ENCODE peak calls at places on chromosomes 12 and 14, in nine cellular contexts. One of them, this sample, is unnamed.

GRCh38 chr14:35821546-35822411 is 4.4 kb upstream of the BRMS1L start:
- DNase-seq in choroid plexus epithelial cell: peak
- DNase-seq in activated CD4-positive, alpha-beta T cell treated with anti-CD3 and anti-CD28 coated beads, Interleukin-2, amount 10 ng/mL, durations not matched to agents 7 days and 5 days: peak
- DNase-seq in GM06990: no peak
- DNase-seq in foreskin fibroblast: peak
- DNase-seq in SW 1271: peak
- DNase-seq in C1 segment of cervical spinal cord: no peak
- DNase-seq in smooth muscle cell of the brain vasculature: no peak
- DNase-seq in NCI-H187: no peak
- DNase-seq in this sample: peak

GRCh38 chr14:103257211-103257962 is 76.7 kb upstream of the EIF5 start:
- DNase-seq in choroid plexus epithelial cell: peak
- DNase-seq in activated CD4-positive, alpha-beta T cell treated with anti-CD3 and anti-CD28 coated beads, Interleukin-2, amount 10 ng/mL, durations not matched to agents 7 days and 5 days: no peak
- DNase-seq in GM06990: no peak
- DNase-seq in foreskin fibroblast: peak
- DNase-seq in SW 1271: no peak
- DNase-seq in C1 segment of cervical spinal cord: no peak
- DNase-seq in smooth muscle cell of the brain vasculature: no peak
- DNase-seq in NCI-H187: no peak
- DNase-seq in this sample: no peak

GRCh38 chr12:51898937-51899336 is 8.4 kb upstream of the ACVRL1 start:
- DNase-seq in choroid plexus epithelial cell: no peak
- DNase-seq in activated CD4-positive, alpha-beta T cell treated with anti-CD3 and anti-CD28 coated beads, Interleukin-2, amount 10 ng/mL, durations not matched to agents 7 days and 5 days: no peak
- DNase-seq in GM06990: no peak
- DNase-seq in foreskin fibroblast: peak
- DNase-seq in SW 1271: no peak
- DNase-seq in C1 segment of cervical spinal cord: no peak
- DNase-seq in smooth muscle cell of the brain vasculature: no peak
- DNase-seq in NCI-H187: no peak
- DNase-seq in this sample: no peak

GRCh38 chr12:104568881-104569280 is 112.1 kb downstream of the CHST11 start:
- DNase-seq in choroid plexus epithelial cell: no peak
- DNase-seq in activated CD4-positive, alpha-beta T cell treated with anti-CD3 and anti-CD28 coated beads, Interleukin-2, amount 10 ng/mL, durations not matched to agents 7 days and 5 days: no peak
- DNase-seq in GM06990: no peak
- DNase-seq in foreskin fibroblast: no peak
- DNase-seq in SW 1271: no peak
- DNase-seq in C1 segment of cervical spinal cord: no peak
- DNase-seq in smooth muscle cell of the brain vasculature: no peak
- DNase-seq in NCI-H187: no peak
- DNase-seq in this sample: no peak

GRCh38 chr12:7344831-7345230 is 41.0 kb downstream of the ACSM4 start:
- DNase-seq in choroid plexus epithelial cell: no peak
- DNase-seq in activated CD4-positive, alpha-beta T cell treated with anti-CD3 and anti-CD28 coated beads, Interleukin-2, amount 10 ng/mL, durations not matched to agents 7 days and 5 days: no peak
- DNase-seq in GM06990: no peak
- DNase-seq in foreskin fibroblast: no peak
- DNase-seq in SW 1271: no peak
- DNase-seq in C1 segment of cervical spinal cord: no peak
- DNase-seq in smooth muscle cell of the brain vasculature: no peak
- DNase-seq in NCI-H187: no peak
- DNase-seq in this sample: no peak

GRCh38 chr12:95182868-95183415 is 34.3 kb downstream of the FGD6 start:
- DNase-seq in choroid plexus epithelial cell: peak
- DNase-seq in activated CD4-positive, alpha-beta T cell treated with anti-CD3 and anti-CD28 coated beads, Interleukin-2, amount 10 ng/mL, durations not matched to agents 7 days and 5 days: no peak
- DNase-seq in GM06990: no peak
- DNase-seq in foreskin fibroblast: peak
- DNase-seq in SW 1271: peak
- DNase-seq in C1 segment of cervical spinal cord: no peak
- DNase-seq in smooth muscle cell of the brain vasculature: no peak
- DNase-seq in NCI-H187: no peak
- DNase-seq in this sample: no peak

GRCh38 chr12:120259418-120260202 is 5.9 kb downstream of the PXN start:
- DNase-seq in choroid plexus epithelial cell: peak
- DNase-seq in activated CD4-positive, alpha-beta T cell treated with anti-CD3 and anti-CD28 coated beads, Interleukin-2, amount 10 ng/mL, durations not matched to agents 7 days and 5 days: no peak
- DNase-seq in GM06990: no peak
- DNase-seq in foreskin fibroblast: peak
- DNase-seq in SW 1271: no peak
- DNase-seq in C1 segment of cervical spinal cord: no peak
- DNase-seq in smooth muscle cell of the brain vasculature: no peak
- DNase-seq in NCI-H187: no peak
- DNase-seq in this sample: no peak

GRCh38 chr12:16564675-16565074 is 41.3 kb downstream of the LMO3 start:
- DNase-seq in choroid plexus epithelial cell: no peak
- DNase-seq in activated CD4-positive, alpha-beta T cell treated with anti-CD3 and anti-CD28 coated beads, Interleukin-2, amount 10 ng/mL, durations not matched to agents 7 days and 5 days: no peak
- DNase-seq in GM06990: no peak
- DNase-seq in foreskin fibroblast: no peak
- DNase-seq in SW 1271: no peak
- DNase-seq in C1 segment of cervical spinal cord: no peak
- DNase-seq in smooth muscle cell of the brain vasculature: no peak
- DNase-seq in NCI-H187: no peak
- DNase-seq in this sample: no peak

GRCh38 chr12:97181571-97182265 is 274.7 kb downstream of the NEDD1 start:
- DNase-seq in choroid plexus epithelial cell: no peak
- DNase-seq in activated CD4-positive, alpha-beta T cell treated with anti-CD3 and anti-CD28 coated beads, Interleukin-2, amount 10 ng/mL, durations not matched to agents 7 days and 5 days: no peak
- DNase-seq in GM06990: no peak
- DNase-seq in foreskin fibroblast: no peak
- DNase-seq in SW 1271: no peak
- DNase-seq in C1 segment of cervical spinal cord: no peak
- DNase-seq in smooth muscle cell of the brain vasculature: no peak
- DNase-seq in NCI-H187: no peak
- DNase-seq in this sample: no peak

GRCh38 chr14:59803052-59803451 is 67.5 kb downstream of the RTN1 start:
- DNase-seq in choroid plexus epithelial cell: peak
- DNase-seq in activated CD4-positive, alpha-beta T cell treated with anti-CD3 and anti-CD28 coated beads, Interleukin-2, amount 10 ng/mL, durations not matched to agents 7 days and 5 days: no peak
- DNase-seq in GM06990: no peak
- DNase-seq in foreskin fibroblast: peak
- DNase-seq in SW 1271: no peak
- DNase-seq in C1 segment of cervical spinal cord: no peak
- DNase-seq in smooth muscle cell of the brain vasculature: no peak
- DNase-seq in NCI-H187: no peak
- DNase-seq in this sample: no peak

GRCh38 chr14:58131386-58131785 is 20.6 kb downstream of the ARMH4 start:
- DNase-seq in choroid plexus epithelial cell: peak
- DNase-seq in activated CD4-positive, alpha-beta T cell treated with anti-CD3 and anti-CD28 coated beads, Interleukin-2, amount 10 ng/mL, durations not matched to agents 7 days and 5 days: no peak
- DNase-seq in GM06990: no peak
- DNase-seq in foreskin fibroblast: peak
- DNase-seq in SW 1271: no peak
- DNase-seq in C1 segment of cervical spinal cord: no peak
- DNase-seq in smooth muscle cell of the brain vasculature: no peak
- DNase-seq in NCI-H187: no peak
- DNase-seq in this sample: no peak

GRCh38 chr12:47348206-47348605 is 268.4 kb upstream of the AMIGO2 start:
- DNase-seq in choroid plexus epithelial cell: no peak
- DNase-seq in activated CD4-positive, alpha-beta T cell treated with anti-CD3 and anti-CD28 coated beads, Interleukin-2, amount 10 ng/mL, durations not matched to agents 7 days and 5 days: no peak
- DNase-seq in GM06990: no peak
- DNase-seq in foreskin fibroblast: no peak
- DNase-seq in SW 1271: no peak
- DNase-seq in C1 segment of cervical spinal cord: no peak
- DNase-seq in smooth muscle cell of the brain vasculature: no peak
- DNase-seq in NCI-H187: no peak
- DNase-seq in this sample: no peak

GRCh38 chr14:88983755-88984154 is 159.3 kb downstream of the TTC8 start:
- DNase-seq in choroid plexus epithelial cell: peak
- DNase-seq in activated CD4-positive, alpha-beta T cell treated with anti-CD3 and anti-CD28 coated beads, Interleukin-2, amount 10 ng/mL, durations not matched to agents 7 days and 5 days: no peak
- DNase-seq in GM06990: no peak
- DNase-seq in foreskin fibroblast: peak
- DNase-seq in SW 1271: peak
- DNase-seq in C1 segment of cervical spinal cord: no peak
- DNase-seq in smooth muscle cell of the brain vasculature: peak
- DNase-seq in NCI-H187: no peak
- DNase-seq in this sample: peak

GRCh38 chr12:575948-576612 is 87.2 kb downstream of the NINJ2 start:
- DNase-seq in choroid plexus epithelial cell: peak
- DNase-seq in activated CD4-positive, alpha-beta T cell treated with anti-CD3 and anti-CD28 coated beads, Interleukin-2, amount 10 ng/mL, durations not matched to agents 7 days and 5 days: peak
- DNase-seq in GM06990: peak
- DNase-seq in foreskin fibroblast: peak
- DNase-seq in SW 1271: peak
- DNase-seq in C1 segment of cervical spinal cord: peak
- DNase-seq in smooth muscle cell of the brain vasculature: no peak
- DNase-seq in NCI-H187: peak
- DNase-seq in this sample: peak

GRCh38 chr12:107296681-107297086 is 203.3 kb upstream of the CRY1 start:
- DNase-seq in choroid plexus epithelial cell: peak
- DNase-seq in activated CD4-positive, alpha-beta T cell treated with anti-CD3 and anti-CD28 coated beads, Interleukin-2, amount 10 ng/mL, durations not matched to agents 7 days and 5 days: no peak
- DNase-seq in GM06990: no peak
- DNase-seq in foreskin fibroblast: no peak
- DNase-seq in SW 1271: no peak
- DNase-seq in C1 segment of cervical spinal cord: no peak
- DNase-seq in smooth muscle cell of the brain vasculature: no peak
- DNase-seq in NCI-H187: no peak
- DNase-seq in this sample: no peak

GRCh38 chr14:91062600-91062999 is 2.2 kb upstream of the RPS6KA5 start:
- DNase-seq in choroid plexus epithelial cell: no peak
- DNase-seq in activated CD4-positive, alpha-beta T cell treated with anti-CD3 and anti-CD28 coated beads, Interleukin-2, amount 10 ng/mL, durations not matched to agents 7 days and 5 days: no peak
- DNase-seq in GM06990: no peak
- DNase-seq in foreskin fibroblast: no peak
- DNase-seq in SW 1271: no peak
- DNase-seq in C1 segment of cervical spinal cord: no peak
- DNase-seq in smooth muscle cell of the brain vasculature: no peak
- DNase-seq in NCI-H187: no peak
- DNase-seq in this sample: no peak

GRCh38 chr12:42511656-42512055 is 77.9 kb downstream of the PRICKLE1 start:
- DNase-seq in choroid plexus epithelial cell: no peak
- DNase-seq in activated CD4-positive, alpha-beta T cell treated with anti-CD3 and anti-CD28 coated beads, Interleukin-2, amount 10 ng/mL, durations not matched to agents 7 days and 5 days: no peak
- DNase-seq in GM06990: no peak
- DNase-seq in foreskin fibroblast: no peak
- DNase-seq in SW 1271: no peak
- DNase-seq in C1 segment of cervical spinal cord: no peak
- DNase-seq in smooth muscle cell of the brain vasculature: no peak
- DNase-seq in NCI-H187: no peak
- DNase-seq in this sample: no peak

GRCh38 chr14:49995162-49995561 is 102.3 kb downstream of the ARF6 start:
- DNase-seq in choroid plexus epithelial cell: peak
- DNase-seq in activated CD4-positive, alpha-beta T cell treated with anti-CD3 and anti-CD28 coated beads, Interleukin-2, amount 10 ng/mL, durations not matched to agents 7 days and 5 days: no peak
- DNase-seq in GM06990: no peak
- DNase-seq in foreskin fibroblast: no peak
- DNase-seq in SW 1271: no peak
- DNase-seq in C1 segment of cervical spinal cord: no peak
- DNase-seq in smooth muscle cell of the brain vasculature: no peak
- DNase-seq in NCI-H187: no peak
- DNase-seq in this sample: no peak

GRCh38 chr14:29928342-29928640 is 644 bp upstream of the PRKD1 start:
- DNase-seq in choroid plexus epithelial cell: no peak
- DNase-seq in activated CD4-positive, alpha-beta T cell treated with anti-CD3 and anti-CD28 coated beads, Interleukin-2, amount 10 ng/mL, durations not matched to agents 7 days and 5 days: no peak
- DNase-seq in GM06990: no peak
- DNase-seq in foreskin fibroblast: no peak
- DNase-seq in SW 1271: no peak
- DNase-seq in C1 segment of cervical spinal cord: no peak
- DNase-seq in smooth muscle cell of the brain vasculature: no peak
- DNase-seq in NCI-H187: no peak
- DNase-seq in this sample: no peak

GRCh38 chr14:101394374-101394773 is 166.9 kb upstream of the DIO3 start:
- DNase-seq in choroid plexus epithelial cell: no peak
- DNase-seq in activated CD4-positive, alpha-beta T cell treated with anti-CD3 and anti-CD28 coated beads, Interleukin-2, amount 10 ng/mL, durations not matched to agents 7 days and 5 days: no peak
- DNase-seq in GM06990: no peak
- DNase-seq in foreskin fibroblast: no peak
- DNase-seq in SW 1271: no peak
- DNase-seq in C1 segment of cervical spinal cord: no peak
- DNase-seq in smooth muscle cell of the brain vasculature: no peak
- DNase-seq in NCI-H187: no peak
- DNase-seq in this sample: no peak

GRCh38 chr12:14885718-14886201 is at the start of gene MGP:
- DNase-seq in choroid plexus epithelial cell: peak
- DNase-seq in activated CD4-positive, alpha-beta T cell treated with anti-CD3 and anti-CD28 coated beads, Interleukin-2, amount 10 ng/mL, durations not matched to agents 7 days and 5 days: no peak
- DNase-seq in GM06990: no peak
- DNase-seq in foreskin fibroblast: peak
- DNase-seq in SW 1271: no peak
- DNase-seq in C1 segment of cervical spinal cord: no peak
- DNase-seq in smooth muscle cell of the brain vasculature: no peak
- DNase-seq in NCI-H187: no peak
- DNase-seq in this sample: peak

GRCh38 chr12:116125981-116126566 is 151.4 kb downstream of the MED13L start:
- DNase-seq in choroid plexus epithelial cell: no peak
- DNase-seq in activated CD4-positive, alpha-beta T cell treated with anti-CD3 and anti-CD28 coated beads, Interleukin-2, amount 10 ng/mL, durations not matched to agents 7 days and 5 days: no peak
- DNase-seq in GM06990: no peak
- DNase-seq in foreskin fibroblast: no peak
- DNase-seq in SW 1271: no peak
- DNase-seq in C1 segment of cervical spinal cord: no peak
- DNase-seq in smooth muscle cell of the brain vasculature: no peak
- DNase-seq in NCI-H187: no peak
- DNase-seq in this sample: no peak

GRCh38 chr12:52949413-52950331 is 754 bp downstream of the KRT18 start:
- DNase-seq in choroid plexus epithelial cell: peak
- DNase-seq in activated CD4-positive, alpha-beta T cell treated with anti-CD3 and anti-CD28 coated beads, Interleukin-2, amount 10 ng/mL, durations not matched to agents 7 days and 5 days: no peak
- DNase-seq in GM06990: no peak
- DNase-seq in foreskin fibroblast: peak
- DNase-seq in SW 1271: peak
- DNase-seq in C1 segment of cervical spinal cord: no peak
- DNase-seq in smooth muscle cell of the brain vasculature: peak
- DNase-seq in NCI-H187: peak
- DNase-seq in this sample: no peak

GRCh38 chr12:109595321-109595902 is 21.8 kb downstream of the MVK start:
- DNase-seq in choroid plexus epithelial cell: no peak
- DNase-seq in activated CD4-positive, alpha-beta T cell treated with anti-CD3 and anti-CD28 coated beads, Interleukin-2, amount 10 ng/mL, durations not matched to agents 7 days and 5 days: peak
- DNase-seq in GM06990: no peak
- DNase-seq in foreskin fibroblast: no peak
- DNase-seq in SW 1271: no peak
- DNase-seq in C1 segment of cervical spinal cord: no peak
- DNase-seq in smooth muscle cell of the brain vasculature: no peak
- DNase-seq in NCI-H187: no peak
- DNase-seq in this sample: no peak

GRCh38 chr12:118420673-118421072 is 44.3 kb downstream of the SUDS3 start:
- DNase-seq in choroid plexus epithelial cell: no peak
- DNase-seq in activated CD4-positive, alpha-beta T cell treated with anti-CD3 and anti-CD28 coated beads, Interleukin-2, amount 10 ng/mL, durations not matched to agents 7 days and 5 days: no peak
- DNase-seq in GM06990: no peak
- DNase-seq in foreskin fibroblast: no peak
- DNase-seq in SW 1271: no peak
- DNase-seq in C1 segment of cervical spinal cord: no peak
- DNase-seq in smooth muscle cell of the brain vasculature: no peak
- DNase-seq in NCI-H187: no peak
- DNase-seq in this sample: no peak

GRCh38 chr12:22257100-22257499 is 77.4 kb downstream of the ST8SIA1 start:
- DNase-seq in choroid plexus epithelial cell: no peak
- DNase-seq in activated CD4-positive, alpha-beta T cell treated with anti-CD3 and anti-CD28 coated beads, Interleukin-2, amount 10 ng/mL, durations not matched to agents 7 days and 5 days: no peak
- DNase-seq in GM06990: no peak
- DNase-seq in foreskin fibroblast: no peak
- DNase-seq in SW 1271: no peak
- DNase-seq in C1 segment of cervical spinal cord: no peak
- DNase-seq in smooth muscle cell of the brain vasculature: no peak
- DNase-seq in NCI-H187: no peak
- DNase-seq in this sample: no peak

GRCh38 chr12:99767809-99768208 is 120.3 kb downstream of the GARIN6 start:
- DNase-seq in choroid plexus epithelial cell: peak
- DNase-seq in activated CD4-positive, alpha-beta T cell treated with anti-CD3 and anti-CD28 coated beads, Interleukin-2, amount 10 ng/mL, durations not matched to agents 7 days and 5 days: no peak
- DNase-seq in GM06990: no peak
- DNase-seq in foreskin fibroblast: peak
- DNase-seq in SW 1271: peak
- DNase-seq in C1 segment of cervical spinal cord: no peak
- DNase-seq in smooth muscle cell of the brain vasculature: no peak
- DNase-seq in NCI-H187: no peak
- DNase-seq in this sample: no peak

GRCh38 chr14:90579816-90580215 is 183.0 kb downstream of the CALM1 start:
- DNase-seq in choroid plexus epithelial cell: no peak
- DNase-seq in activated CD4-positive, alpha-beta T cell treated with anti-CD3 and anti-CD28 coated beads, Interleukin-2, amount 10 ng/mL, durations not matched to agents 7 days and 5 days: no peak
- DNase-seq in GM06990: no peak
- DNase-seq in foreskin fibroblast: no peak
- DNase-seq in SW 1271: no peak
- DNase-seq in C1 segment of cervical spinal cord: no peak
- DNase-seq in smooth muscle cell of the brain vasculature: no peak
- DNase-seq in NCI-H187: no peak
- DNase-seq in this sample: no peak

GRCh38 chr14:23109769-23110168 is 5.0 kb upstream of the CIROP start:
- DNase-seq in choroid plexus epithelial cell: no peak
- DNase-seq in activated CD4-positive, alpha-beta T cell treated with anti-CD3 and anti-CD28 coated beads, Interleukin-2, amount 10 ng/mL, durations not matched to agents 7 days and 5 days: no peak
- DNase-seq in GM06990: no peak
- DNase-seq in foreskin fibroblast: no peak
- DNase-seq in SW 1271: no peak
- DNase-seq in C1 segment of cervical spinal cord: no peak
- DNase-seq in smooth muscle cell of the brain vasculature: no peak
- DNase-seq in NCI-H187: no peak
- DNase-seq in this sample: no peak

GRCh38 chr14:92729632-92730358 is 18.6 kb downstream of the LGMN start:
- DNase-seq in choroid plexus epithelial cell: peak
- DNase-seq in activated CD4-positive, alpha-beta T cell treated with anti-CD3 and anti-CD28 coated beads, Interleukin-2, amount 10 ng/mL, durations not matched to agents 7 days and 5 days: no peak
- DNase-seq in GM06990: peak
- DNase-seq in foreskin fibroblast: peak
- DNase-seq in SW 1271: no peak
- DNase-seq in C1 segment of cervical spinal cord: no peak
- DNase-seq in smooth muscle cell of the brain vasculature: peak
- DNase-seq in NCI-H187: no peak
- DNase-seq in this sample: no peak

GRCh38 chr14:73759183-73759713 is 45.1 kb upstream of the PNMA1 start:
- DNase-seq in choroid plexus epithelial cell: peak
- DNase-seq in activated CD4-positive, alpha-beta T cell treated with anti-CD3 and anti-CD28 coated beads, Interleukin-2, amount 10 ng/mL, durations not matched to agents 7 days and 5 days: peak
- DNase-seq in GM06990: peak
- DNase-seq in foreskin fibroblast: peak
- DNase-seq in SW 1271: peak
- DNase-seq in C1 segment of cervical spinal cord: no peak
- DNase-seq in smooth muscle cell of the brain vasculature: no peak
- DNase-seq in NCI-H187: no peak
- DNase-seq in this sample: peak

This sample was measured in BE2C.